ENCODE peak calls at places on chromosomes 11 and 22, in ten cellular contexts. G, L, A, I, N, M, V, H, U and B are unnamed samples.

GRCh38 chr11:75449271-75449670 is 16.3 kb upstream of the KLHL35 start:
- DNase-seq in G (no peak), L (no peak), A (no peak), I (no peak), N (no peak), M (no peak), V (no peak), H (no peak), U (no peak), B (no peak)

GRCh38 chr11:60119708-60120107 is 31.2 kb downstream of the MS4A2 start:
- DNase-seq in G (no peak), L (no peak), A (no peak), I (no peak), N (no peak), M (no peak), V (no peak), H (no peak), U (no peak), B (no peak)

GRCh38 chr11:129881570-129882170 is 13.7 kb downstream of the NFRKB start:
- DNase-seq in G (peak), L (peak), A (no peak), I (peak), N (peak), M (no peak), V (no peak), H (peak), U (peak), B (no peak)

GRCh38 chr22:47259990-47260389 is 497.5 kb downstream of the TBC1D22A start:
- DNase-seq in G (no peak), L (no peak), A (no peak), I (no peak), N (no peak), M (no peak), V (no peak), H (peak), U (no peak), B (no peak)

GRCh38 chr22:46931881-46932280 is 169.4 kb downstream of the TBC1D22A start:
- DNase-seq in G (no peak), L (no peak), A (no peak), I (no peak), N (no peak), M (no peak), V (no peak), H (no peak), U (no peak), B (no peak)

GRCh38 chr11:129208863-129209262 is 16.7 kb upstream of the ARHGAP32 start:
- DNase-seq in G (no peak), L (no peak), A (no peak), I (no peak), N (no peak), M (no peak), V (no peak), H (no peak), U (no peak), B (no peak)

GRCh38 chr11:3041699-3042098 is 15.5 kb downstream of the CARS1 start:
- DNase-seq in G (no peak), L (no peak), A (peak), I (no peak), N (no peak), M (no peak), V (peak), H (no peak), U (no peak), B (no peak)

GRCh38 chr22:28024422-28024888 is 105.4 kb upstream of the PITPNB start:
- DNase-seq in G (no peak), L (no peak), A (peak), I (no peak), N (no peak), M (no peak), V (no peak), H (no peak), U (no peak), B (no peak)

GRCh38 chr11:120316880-120317688 is 8.0 kb upstream of the TLCD5 start:
- DNase-seq in G (no peak), L (no peak), A (peak), I (no peak), N (no peak), M (no peak), V (no peak), H (no peak), U (no peak), B (no peak)

GRCh38 chr11:60777572-60777971 is 7.6 kb upstream of the MS4A10 start:
- DNase-seq in G (no peak), L (no peak), A (peak), I (no peak), N (no peak), M (peak), V (no peak), H (peak), U (no peak), B (peak)

GRCh38 chr11:100863080-100863581 is 176.0 kb downstream of the ARHGAP42 start:
- DNase-seq in G (no peak), L (no peak), A (peak), I (no peak), N (no peak), M (peak), V (no peak), H (peak), U (no peak), B (peak)

GRCh38 chr11:122036022-122036421 is 80.0 kb downstream of the BLID start:
- DNase-seq in G (no peak), L (no peak), A (no peak), I (no peak), N (no peak), M (peak), V (no peak), H (no peak), U (no peak), B (peak)

GRCh38 chr11:77883775-77884174 is 62.8 kb downstream of the AAMDC start:
- DNase-seq in G (no peak), L (no peak), A (no peak), I (no peak), N (no peak), M (no peak), V (no peak), H (no peak), U (no peak), B (no peak)

GRCh38 chr11:64762916-64763803 is 3.4 kb upstream of the PYGM start:
- DNase-seq in G (no peak), L (no peak), A (no peak), I (no peak), N (no peak), M (no peak), V (peak), H (peak), U (no peak), B (no peak)

GRCh38 chr11:26584818-26585217 is 12.8 kb upstream of the MUC15 start:
- DNase-seq in G (no peak), L (no peak), A (no peak), I (no peak), N (no peak), M (no peak), V (no peak), H (no peak), U (no peak), B (no peak)

GRCh38 chr11:72091292-72091691 is 10.6 kb downstream of the LRRC51 start:
- DNase-seq in G (peak), L (peak), A (peak), I (peak), N (peak), M (no peak), V (peak), H (peak), U (peak), B (no peak)

GRCh38 chr11:132576706-132577105 is 955.6 kb downstream of the OPCML start:
- DNase-seq in G (no peak), L (no peak), A (no peak), I (no peak), N (peak), M (peak), V (no peak), H (peak), U (no peak), B (peak)

GRCh38 chr11:46121724-46122477 is 647 bp upstream of the PHF21A start:
- DNase-seq in G (peak), L (peak), A (peak), I (peak), N (peak), M (peak), V (peak), H (peak), U (peak), B (peak)

GRCh38 chr11:121578216-121579063 is 125.7 kb upstream of the SORL1-AS1 start:
- DNase-seq in G (no peak), L (no peak), A (no peak), I (no peak), N (no peak), M (no peak), V (no peak), H (no peak), U (no peak), B (no peak)

GRCh38 chr11:93099811-93100210 is 98.0 kb downstream of the SLC36A4 start:
- DNase-seq in G (no peak), L (no peak), A (no peak), I (no peak), N (no peak), M (peak), V (no peak), H (no peak), U (no peak), B (no peak)

GRCh38 chr11:44539971-44540370 is 25.5 kb upstream of the CD82 start:
- DNase-seq in G (no peak), L (no peak), A (no peak), I (no peak), N (no peak), M (no peak), V (no peak), H (no peak), U (no peak), B (no peak)